ENCODE peak calls at places on chromosomes 7 and 10, in nine cellular contexts. I is A549, H is adrenal gland, A is IMR-90, G is testis, U is transverse colon, J is heart left ventricle, X is ovary, Y is HCT116. C is an unnamed sample.

GRCh38 chr10:30510184-30510931 is 76.4 kb downstream of the MAP3K8 start:
- DNase-seq in I (peak; percentile 79), H (peak; percentile 86), A (peak; percentile 74), G (no peak), U (peak; percentile 22), J (no peak), X (no peak), Y (no peak), C (peak; percentile 49)

GRCh38 chr10:71351628-71352319 is 32.7 kb downstream of the SLC29A3 start:
- DNase-seq in I (no peak), H (no peak), A (no peak), G (peak; percentile 18), U (peak; percentile 66), J (peak; percentile 23), X (no peak), Y (no peak), C (peak; percentile 15)

GRCh38 chr7:77651544-77652162 is 44.6 kb upstream of the RSBN1L start:
- DNase-seq in I (peak; percentile 43), H (peak; percentile 32), A (peak; percentile 47), G (peak; percentile 28), U (no peak), J (no peak), X (no peak), Y (peak; percentile 13), C (peak; percentile 71)

GRCh38 chr10:84368828-84369227 is 40.4 kb downstream of the CCSER2 start:
- DNase-seq in I (no peak), H (no peak), A (no peak), G (no peak), U (no peak), J (no peak), X (no peak), Y (no peak), C (no peak)

GRCh38 chr7:87876759-87877234 is 504 bp downstream of the DBF4 start:
- DNase-seq in I (peak; percentile 43), H (peak; percentile 74), A (peak; percentile 61), G (peak; percentile 79), U (peak; percentile 73), J (peak; percentile 47), X (peak; percentile 36), Y (no peak), C (peak; percentile 26)

GRCh38 chr10:69506834-69507643 is 55.8 kb downstream of the TSPAN15 start:
- DNase-seq in I (no peak), H (no peak), A (no peak), G (peak; percentile 12), U (no peak), J (no peak), X (no peak), Y (no peak), C (no peak)

GRCh38 chr10:130179640-130180039 is 43.4 kb downstream of the GLRX3 start:
- DNase-seq in I (peak; percentile 17), H (peak; percentile 39), A (peak; percentile 78), G (peak; percentile 60), U (no peak), J (no peak), X (no peak), Y (peak; percentile 24), C (peak; percentile 47)

GRCh38 chr10:68628576-68629127 is 68.5 kb downstream of the TET1 start:
- DNase-seq in I (no peak), H (no peak), A (peak; percentile 34), G (no peak), U (peak; percentile 35), J (no peak), X (no peak), Y (no peak), C (no peak)

GRCh38 chr7:97003262-97004236 is 1.8 kb upstream of the DLX6 start:
- DNase-seq in I (no peak), H (no peak), A (no peak), G (no peak), U (no peak), J (no peak), X (no peak), Y (no peak), C (no peak)

GRCh38 chr7:924541-925231 is 29.8 kb downstream of the ADAP1 start:
- DNase-seq in I (no peak), H (no peak), A (peak; percentile 12), G (no peak), U (peak; percentile 38), J (peak; percentile 16), X (peak; percentile 6), Y (no peak), C (no peak)

DNA sequence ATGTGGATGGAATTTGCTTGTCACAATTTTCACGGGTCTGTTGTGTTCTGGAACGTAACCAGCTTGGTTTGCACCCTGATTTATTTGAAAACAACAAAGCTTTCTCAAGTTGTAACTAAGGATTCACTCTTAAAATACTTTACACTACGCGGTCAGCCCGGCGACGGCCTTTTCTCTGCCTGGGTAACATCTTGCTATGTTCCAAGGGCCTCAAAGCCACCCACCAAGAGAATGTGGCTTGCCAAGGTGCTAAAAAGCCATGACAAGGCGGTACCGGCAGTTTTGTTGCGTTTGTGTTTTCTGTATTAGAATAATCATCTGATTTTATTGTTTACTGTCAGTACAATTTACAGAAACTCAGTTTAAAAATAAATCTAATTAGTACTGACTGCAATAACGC is 220.9 kb downstream of the SFMBT2 start:
- DNase-seq in I (no peak), H (no peak), A (no peak), G (no peak), U (no peak), J (no peak), X (no peak), Y (no peak), C (no peak)
- TF ChIP-seq POLR2A in I (no peak), H (no peak), A (no peak), G (no peak), U (no peak), J (no peak), X (no peak), Y (no peak), C (no peak)

GRCh38 chr7:72163266-72163665 is 248.9 kb downstream of the CALN1 start:
- DNase-seq in I (no peak), H (no peak), A (no peak), G (no peak), U (no peak), J (no peak), X (no peak), Y (no peak), C (no peak)

DNA sequence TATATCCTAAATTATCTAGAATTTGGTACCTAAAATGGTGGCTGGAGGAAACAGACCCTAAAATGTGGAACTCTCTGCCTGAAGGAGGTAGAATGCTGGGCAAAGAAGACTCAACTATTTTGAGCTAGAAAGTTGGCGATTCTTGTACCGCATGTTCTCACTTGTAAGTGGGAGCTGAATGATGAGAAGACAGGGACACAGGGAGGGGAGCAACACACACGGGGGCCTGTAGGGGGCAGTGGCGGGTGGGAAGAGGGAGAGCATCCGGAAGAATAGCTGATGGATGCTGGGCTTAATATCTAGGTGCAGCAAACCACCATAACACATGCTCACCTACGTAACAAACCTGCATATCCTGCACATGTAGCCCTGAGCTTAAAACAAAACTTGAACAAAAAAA is 250.6 kb downstream of the CALN1 start:
- DNase-seq in I (no peak), H (no peak), A (no peak), G (no peak), U (no peak), J (no peak), X (no peak), Y (no peak), C (no peak)
- TF ChIP-seq CTCF in I (no peak), H (no peak), A (no peak), G (no peak), U (no peak), J (no peak), X (no peak), Y (no peak), C (no peak)

GRCh38 chr10:110569120-110569519 is 1.6 kb downstream of the SMC3 start:
- DNase-seq in I (no peak), H (no peak), A (no peak), G (no peak), U (no peak), J (no peak), X (no peak), Y (no peak), C (no peak)
- H3K4me1 ChIP-seq in I (peaks cover 48% of the 10 kb centered on the region), H (no peaks in the 10 kb centered on the region), A (peaks cover 5% of the 10 kb centered on the region), G (peaks cover 12% of the 10 kb centered on the region), U (peaks cover 48% of the 10 kb centered on the region), J (peaks cover 19% of the 10 kb centered on the region), X (peaks cover 4% of the 10 kb centered on the region), Y (peaks cover 21% of the 10 kb centered on the region), C (no peaks in the 10 kb centered on the region)

GRCh38 chr7:23237000-23237399 is 9.6 kb upstream of the GPNMB start:
- DNase-seq in I (no peak), H (no peak), A (no peak), G (no peak), U (no peak), J (no peak), X (no peak), Y (no peak), C (no peak)
- TF ChIP-seq POLR2A in I (no peak), H (no peak), A (no peak), G (no peak), U (no peak), J (no peak), X (no peak), Y (no peak), C (no peak)

GRCh38 chr10:96043157-96043894 is at the start of gene CCNJ:
- DNase-seq in I (peak; percentile 93), H (peak; percentile 88), A (peak; percentile 87), G (peak; percentile 92), U (peak; percentile 91), J (peak; percentile 90), X (peak; percentile 82), Y (peak; percentile 77), C (peak; percentile 77)
- TF ChIP-seq CTCF in I (no peak), H (no peak), A (peak; percentile 11), G (no peak), U (peak; percentile 36), J (peak; percentile 9), X (no peak), Y (no peak), C (peak; percentile 8)

GRCh38 chr10:124251317-124251716 is 157.9 kb upstream of the CHST15 start:
- DNase-seq in I (no peak), H (no peak), A (no peak), G (no peak), U (no peak), J (no peak), X (no peak), Y (no peak), C (no peak)
- H3K4me1 ChIP-seq in I (no peaks in the 10 kb centered on the region), H (no peaks in the 10 kb centered on the region), A (no peaks in the 10 kb centered on the region), G (no peaks in the 10 kb centered on the region), U (no peaks in the 10 kb centered on the region), J (peaks cover 8% of the 10 kb centered on the region), X (no peaks in the 10 kb centered on the region), Y (no peaks in the 10 kb centered on the region), C (no peaks in the 10 kb centered on the region)

GRCh38 chr10:31759816-31760626 is 168.6 kb downstream of the ARHGAP12 start:
- DNase-seq in I (peak; percentile 97), H (peak; percentile 99), A (peak; percentile 97), G (peak; percentile 97), U (peak; percentile 96), J (peak; percentile 96), X (peak; percentile 93), Y (peak; percentile 86), C (peak; percentile 93)
- TF ChIP-seq POLR2A in I (peak; percentile 80), H (peak; percentile 98), A (peak; percentile 90), G (peak; percentile 39), U (peak; percentile 94), J (peak; percentile 96), X (peak; percentile 86), Y (peak; percentile 68), C (peak; percentile 92)

GRCh38 chr7:128454808-128455555 is 696 bp upstream of the HILPDA start:
- DNase-seq in I (no peak), H (no peak), A (peak; percentile 41), G (no peak), U (no peak), J (no peak), X (no peak), Y (no peak), C (no peak)
- TF ChIP-seq CTCF in I (no peak), H (peak; percentile 24), A (no peak), G (no peak), U (peak; percentile 41), J (no peak), X (no peak), Y (no peak), C (no peak)

GRCh38 chr10:27525819-27526218 is 21.7 kb downstream of the RAB18 start:
- DNase-seq in I (no peak), H (no peak), A (peak; percentile 47), G (no peak), U (no peak), J (no peak), X (no peak), Y (no peak), C (no peak)
- H3K4me1 ChIP-seq in I (peaks cover 29% of the 10 kb centered on the region), H (peaks cover 39% of the 10 kb centered on the region), A (peaks cover 3% of the 10 kb centered on the region), G (peaks cover 3% of the 10 kb centered on the region), U (peaks cover 56% of the 10 kb centered on the region), J (peaks cover 4% of the 10 kb centered on the region), X (peaks cover 2% of the 10 kb centered on the region), Y (no peaks in the 10 kb centered on the region), C (peaks cover 63% of the 10 kb centered on the region)

C was measured in tibial nerve.